ENCODE peak calls at places on chromosome 17, in four cellular contexts. L, D, I and A are unnamed samples.
A peak's percentile ranks its signal among the peaks of the same experiment; 100 is the strongest.

GRCh38 chr17:73096866-73097265 is 4.4 kb upstream of the SLC39A11 start:
- DNase-seq in L (no peak), I (no peak), D (no peak), A (no peak)

GRCh38 chr17:69597898-69598692 is 183.6 kb downstream of the MAP2K6 start:
- DNase-seq in D (peak; percentile 30), I (no peak), L (no peak), A (no peak)

GRCh38 chr17:39525801-39526506 is 64.7 kb downstream of the CDK12 start:
- DNase-seq in D (no peak), I (no peak), L (no peak), A (no peak)

GRCh38 chr17:27408891-27409290 is 47.4 kb upstream of the KSR1 start:
- DNase-seq in L (no peak), D (peak; percentile 19), I (no peak), A (no peak)

GRCh38 chr17:49901460-49902331 is 53.8 kb upstream of the TAC4 start:
- DNase-seq in I (no peak), L (peak; percentile 68), D (no peak), A (no peak)

GRCh38 chr17:50719144-50719923 is at the start of gene LUC7L3:
- DNase-seq in D (peak; percentile 98), L (peak; percentile 98), I (peak; percentile 71), A (peak; percentile 83)

GRCh38 chr17:64492481-64493109 is 4.3 kb downstream of the POLG2 start:
- DNase-seq in D (peak; percentile 48), I (no peak), L (no peak), A (no peak)

GRCh38 chr17:43768943-43769342 is 9.8 kb downstream of the DUSP3 start:
- DNase-seq in D (no peak), I (no peak), L (no peak), A (no peak)

GRCh38 chr17:20966869-20967268 is 75.9 kb downstream of the USP22 start:
- DNase-seq in I (no peak), L (no peak), D (no peak), A (no peak)

GRCh38 chr17:7101531-7101930 is 13.1 kb downstream of the ASGR2 start:
- DNase-seq in D (no peak), I (no peak), L (no peak), A (no peak)
- TF ChIP-seq CTCF in D (no peak), I (no peak), L (no peak), A (no peak)

GRCh38 chr17:7858487-7858832 is 657 bp downstream of the CYB5D1 start:
- DNase-seq in I (no peak), L (peak; percentile 73), D (peak; percentile 69), A (no peak)
- TF ChIP-seq CTCF in I (peak; percentile 43), L (peak; percentile 29), D (peak; percentile 13), A (peak; percentile 44)

GRCh38 chr17:58277107-58277506 is 3.6 kb downstream of the MPO start:
- DNase-seq in D (peak; percentile 26), L (no peak), I (no peak), A (no peak)
- TF ChIP-seq CTCF in D (peak; percentile 46), L (peak; percentile 40), I (peak; percentile 39), A (peak; percentile 26)

DNA sequence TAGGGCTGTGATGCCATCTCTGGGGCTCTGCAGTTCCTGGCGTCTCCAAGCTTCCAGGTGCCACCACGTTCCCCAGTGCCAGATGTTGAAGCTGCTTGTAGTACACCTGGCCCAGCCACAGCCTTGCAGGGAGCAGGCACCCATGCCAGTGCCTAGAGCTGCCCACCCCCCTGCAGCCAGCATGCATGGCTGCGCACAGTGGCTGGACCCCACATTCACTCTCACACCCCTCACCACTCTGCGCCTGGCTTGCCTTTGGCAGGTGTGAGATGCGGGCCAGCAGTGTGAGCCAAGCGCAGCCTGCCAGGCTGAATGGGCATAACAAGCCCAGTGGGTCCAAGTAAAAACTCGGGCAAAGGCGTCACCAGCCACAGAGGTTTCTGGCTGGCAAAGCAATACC is 75.4 kb upstream of the CHMP6 start:
- DNase-seq in I (no peak), D (no peak), L (no peak), A (no peak)
- TF ChIP-seq CTCF in I (no peak), D (no peak), L (no peak), A (no peak)

GRCh38 chr17:9055281-9055680 is 34.0 kb downstream of the NTN1 start:
- DNase-seq in L (no peak), I (no peak), D (no peak), A (no peak)

GRCh38 chr17:9054611-9055010 is 33.3 kb downstream of the NTN1 start:
- DNase-seq in I (no peak), L (no peak), D (no peak), A (no peak)

GRCh38 chr17:9054146-9054545 is 32.8 kb downstream of the NTN1 start:
- DNase-seq in L (no peak), I (no peak), D (no peak), A (no peak)

GRCh38 chr17:9056566-9056965 is 35.3 kb downstream of the NTN1 start:
- DNase-seq in I (no peak), L (no peak), D (no peak), A (no peak)

GRCh38 chr17:9057310-9057709 is 36.0 kb downstream of the NTN1 start:
- DNase-seq in D (no peak), L (no peak), I (no peak), A (no peak)
- TF ChIP-seq CTCF in D (no peak), L (no peak), I (no peak), A (no peak)

GRCh38 chr17:55772086-55772485 is 21.2 kb downstream of the PCTP start:
- DNase-seq in L (no peak), D (no peak), I (no peak), A (no peak)
- TF ChIP-seq CTCF in L (no peak), D (no peak), I (no peak), A (no peak)

GRCh38 chr17:48832491-48832890 is 1.7 kb downstream of the CALCOCO2 start:
- DNase-seq in I (no peak), L (no peak), D (no peak), A (no peak)

GRCh38 chr17:48835971-48836370 is 5.1 kb downstream of the CALCOCO2 start:
- DNase-seq in I (no peak), D (no peak), L (no peak), A (no peak)

GRCh38 chr17:48830840-48831548 is at the start of gene CALCOCO2:
- DNase-seq in D (peak; percentile 96), L (peak; percentile 98), I (peak; percentile 37), A (peak; percentile 85)

GRCh38 chr17:48834973-48835372 is 4.1 kb downstream of the CALCOCO2 start:
- DNase-seq in L (no peak), D (no peak), I (no peak), A (no peak)

DNA sequence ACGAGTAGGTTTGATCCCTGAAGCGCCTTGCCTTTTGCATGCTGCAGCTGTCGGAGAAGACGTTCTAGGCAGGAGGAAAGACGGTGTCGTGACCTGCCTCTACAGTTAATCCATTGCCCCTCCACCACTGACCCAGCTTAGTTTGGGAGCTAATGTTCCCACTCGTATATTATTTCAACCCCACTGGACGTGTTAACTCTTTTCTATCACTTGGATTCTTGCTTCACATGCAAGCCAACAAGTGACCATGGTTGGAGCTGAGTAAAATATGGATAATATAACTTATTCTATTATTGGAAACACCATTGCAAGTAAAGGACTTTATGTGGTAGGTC is 681 bp downstream of the CALCOCO2 start:
- DNase-seq in I (no peak), D (no peak), L (no peak), A (no peak)
- TF ChIP-seq CTCF in I (no peak), D (no peak), L (no peak), A (no peak)

DNA sequence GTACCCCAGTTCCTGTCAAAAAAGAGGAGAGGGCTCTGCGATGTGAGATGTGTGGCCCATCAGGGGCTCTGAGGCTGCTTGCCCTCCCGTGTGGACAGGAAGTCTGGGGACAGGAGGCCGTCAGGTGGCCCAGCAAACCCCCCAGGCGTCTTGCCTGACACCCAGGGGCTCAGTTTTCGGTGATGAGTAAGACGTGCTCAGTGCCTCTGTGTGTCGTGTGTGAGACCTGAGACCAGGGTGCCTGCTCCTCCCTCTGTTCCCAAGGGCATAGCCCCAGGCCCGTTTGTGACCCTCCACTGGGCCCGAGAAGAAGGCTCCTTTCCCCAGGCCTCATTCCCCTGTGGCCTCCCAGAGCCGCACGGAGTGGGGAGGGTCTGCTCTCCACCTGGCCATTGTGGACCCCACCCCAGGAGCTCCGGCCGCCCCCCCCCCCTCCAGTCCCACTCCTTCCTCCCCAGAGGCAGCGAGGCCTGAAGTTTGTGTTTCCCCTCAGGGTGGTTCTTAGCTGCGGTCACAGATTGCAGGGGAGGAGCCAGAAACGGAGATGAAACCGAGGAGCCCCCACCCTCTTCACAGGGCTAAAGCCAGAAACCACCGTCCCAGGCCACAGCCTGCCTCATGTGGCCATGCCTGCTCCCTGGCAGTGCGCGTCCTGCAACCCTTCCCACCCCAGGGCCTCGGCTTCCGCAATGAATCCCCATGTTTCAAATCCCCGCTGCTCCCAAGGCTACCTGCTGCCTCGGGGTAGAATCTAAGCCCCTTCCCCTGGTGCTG is 4.9 kb upstream of the ACTG1 start:
- DNase-seq in I (no peak), D (no peak), L (no peak), A (no peak)
- TF ChIP-seq CTCF in I (no peak), D (no peak), L (no peak), A (no peak)